ENCODE peak calls at places on chromosomes 6 and 20, in ten cellular contexts. N, V, J, D, Q, G, A, H, C and Y are unnamed samples.

GRCh38 chr6:156589281-156589680 is 187.9 kb upstream of the ARID1B start:
- DNase-seq in N (no peak), J (no peak), Q (no peak), A (no peak), H (no peak), C (no peak), D (no peak), V (no peak), G (no peak), Y (no peak)

GRCh38 chr20:45061244-45061643 is 39.7 kb downstream of the KCNS1 start:
- DNase-seq in Q (no peak), D (no peak), J (no peak), A (peak; percentile 30), V (no peak), N (no peak), C (no peak), G (peak; percentile 37), H (no peak), Y (no peak)

GRCh38 chr6:69942485-69942884 is 76.1 kb downstream of the COL19A1 start:
- DNase-seq in H (no peak), J (no peak), D (no peak), Q (no peak), G (no peak), N (no peak), V (no peak), C (no peak), A (no peak), Y (no peak)

GRCh38 chr20:32215729-32216128 is 8.0 kb downstream of the POFUT1 start:
- DNase-seq in H (no peak), A (no peak), N (no peak), J (no peak), C (no peak), G (no peak), V (no peak), Q (no peak), D (no peak), Y (no peak)

GRCh38 chr6:161029195-161029809 is 37.7 kb downstream of the MAP3K4 start:
- DNase-seq in G (peak; percentile 48), Q (no peak), J (no peak), V (peak; percentile 17), D (no peak), N (no peak), C (no peak), H (no peak), A (no peak), Y (no peak)

GRCh38 chr20:36214684-36215256 is 21.5 kb upstream of the AAR2 start:
- DNase-seq in C (no peak), G (peak; percentile 23), V (no peak), N (peak; percentile 44), H (no peak), D (peak; percentile 43), A (no peak), Q (no peak), J (peak; percentile 27), Y (no peak)

GRCh38 chr20:469746-470490 is 7.6 kb upstream of the TBC1D20 start:
- DNase-seq in G (no peak), D (no peak), Q (no peak), J (no peak), A (no peak), H (no peak), N (no peak), C (no peak), V (no peak), Y (no peak)

GRCh38 chr6:146913842-146914562 is 290.2 kb upstream of the STXBP5 start:
- DNase-seq in A (peak; percentile 29), C (no peak), N (no peak), D (peak; percentile 51), J (peak; percentile 96), G (peak; percentile 85), H (peak; percentile 67), V (peak; percentile 99), Q (no peak), Y (peak; percentile 88)

GRCh38 chr6:167798453-167798852 is 28.3 kb upstream of the AFDN start:
- DNase-seq in A (no peak), D (no peak), C (no peak), H (no peak), G (no peak), V (no peak), N (no peak), J (peak; percentile 45), Q (no peak), Y (no peak)

GRCh38 chr20:37956099-37956498 is 53.2 kb downstream of the VSTM2L start:
- DNase-seq in N (no peak), C (no peak), G (no peak), D (no peak), A (no peak), H (no peak), V (peak; percentile 29), J (no peak), Q (no peak), Y (no peak)

GRCh38 chr20:36881888-36882287 is 6.0 kb downstream of the TLDC2 start:
- DNase-seq in D (no peak), H (no peak), J (no peak), Q (no peak), C (peak; percentile 20), G (no peak), N (no peak), V (no peak), A (no peak), Y (no peak)